ENCODE peak calls at places on chromosomes 1 and 21, in five cellular contexts. C, W, N, G and O are unnamed samples.

GRCh38 chr1:171794085-171794484 is 12.6 kb downstream of the METTL13 start:
- DNase-seq in N (no peak), C (no peak), W (no peak), G (no peak), O (peak; percentile 29)

GRCh38 chr1:30362603-30362990 is 360.8 kb downstream of the MATN1 start:
- DNase-seq in G (no peak), W (no peak), C (no peak), N (no peak), O (no peak)

GRCh38 chr1:43912607-43913006 is 21.0 kb upstream of the ARTN start:
- DNase-seq in W (no peak), N (no peak), G (no peak), C (no peak), O (peak; percentile 37)

GRCh38 chr1:104765115-104765514 is 1015.4 kb downstream of the AMY1C start:
- DNase-seq in C (no peak), W (no peak), G (no peak), N (no peak), O (no peak)

GRCh38 chr1:235974616-235975015 is 90.3 kb downstream of the NID1 start:
- DNase-seq in W (no peak), N (no peak), G (no peak), C (no peak), O (no peak)

GRCh38 chr21:46158666-46159300 is 3.4 kb upstream of the FTCD start:
- DNase-seq in N (no peak), W (no peak), G (peak; percentile 23), C (no peak), O (no peak)

GRCh38 chr1:40781614-40781971 is 2.0 kb upstream of the KCNQ4 start:
- DNase-seq in N (no peak), W (no peak), C (no peak), G (no peak), O (no peak)

GRCh38 chr1:173866462-173866861 is 1.3 kb downstream of the GAS5 start:
- DNase-seq in G (no peak), N (no peak), C (no peak), W (no peak), O (no peak)

GRCh38 chr1:220313576-220313975 is 41.3 kb upstream of the RAB3GAP2 start:
- DNase-seq in W (no peak), N (no peak), C (no peak), G (no peak), O (no peak)

GRCh38 chr21:21019681-21020080 is 21.5 kb downstream of the NCAM2 start:
- DNase-seq in W (no peak), N (no peak), G (no peak), C (no peak), O (peak; percentile 44)

GRCh38 chr1:110617589-110617988 is 11.4 kb upstream of the KCNA2 start:
- DNase-seq in G (no peak), W (no peak), N (no peak), C (no peak), O (no peak)

GRCh38 chr1:176416777-176417176 is 46.2 kb upstream of the PAPPA2 start:
- DNase-seq in W (no peak), C (peak; percentile 9), G (no peak), N (no peak), O (no peak)

GRCh38 chr1:6646499-6647148 is 22.0 kb downstream of the THAP3 start:
- DNase-seq in N (no peak), C (no peak), G (no peak), W (no peak), O (peak; percentile 70)

GRCh38 chr1:55443175-55443933 is 228.2 kb upstream of the USP24 start:
- DNase-seq in N (no peak), C (no peak), G (peak; percentile 77), W (no peak), O (no peak)

GRCh38 chr1:227197064-227197463 is 121.2 kb downstream of the CDC42BPA start:
- DNase-seq in N (no peak), G (no peak), C (no peak), W (no peak), O (no peak)

GRCh38 chr21:42555756-42556438 is 42.2 kb downstream of the SLC37A1 start:
- DNase-seq in N (no peak), G (peak; percentile 40), C (no peak), W (no peak), O (no peak)

GRCh38 chr1:99645199-99645598 is 714 bp upstream of the PALMD start:
- DNase-seq in C (no peak), N (no peak), W (no peak), G (no peak), O (no peak)

GRCh38 chr1:212955098-212955497 is 4.8 kb downstream of the VASH2 start:
- DNase-seq in G (no peak), N (no peak), W (no peak), C (no peak), O (no peak)
- H3K27ac ChIP-seq in G (no peak overlapping the region), N (no peak overlapping the region), W (no peak overlapping the region), C (no peak overlapping the region), O (no peak overlapping the region)

DNA sequence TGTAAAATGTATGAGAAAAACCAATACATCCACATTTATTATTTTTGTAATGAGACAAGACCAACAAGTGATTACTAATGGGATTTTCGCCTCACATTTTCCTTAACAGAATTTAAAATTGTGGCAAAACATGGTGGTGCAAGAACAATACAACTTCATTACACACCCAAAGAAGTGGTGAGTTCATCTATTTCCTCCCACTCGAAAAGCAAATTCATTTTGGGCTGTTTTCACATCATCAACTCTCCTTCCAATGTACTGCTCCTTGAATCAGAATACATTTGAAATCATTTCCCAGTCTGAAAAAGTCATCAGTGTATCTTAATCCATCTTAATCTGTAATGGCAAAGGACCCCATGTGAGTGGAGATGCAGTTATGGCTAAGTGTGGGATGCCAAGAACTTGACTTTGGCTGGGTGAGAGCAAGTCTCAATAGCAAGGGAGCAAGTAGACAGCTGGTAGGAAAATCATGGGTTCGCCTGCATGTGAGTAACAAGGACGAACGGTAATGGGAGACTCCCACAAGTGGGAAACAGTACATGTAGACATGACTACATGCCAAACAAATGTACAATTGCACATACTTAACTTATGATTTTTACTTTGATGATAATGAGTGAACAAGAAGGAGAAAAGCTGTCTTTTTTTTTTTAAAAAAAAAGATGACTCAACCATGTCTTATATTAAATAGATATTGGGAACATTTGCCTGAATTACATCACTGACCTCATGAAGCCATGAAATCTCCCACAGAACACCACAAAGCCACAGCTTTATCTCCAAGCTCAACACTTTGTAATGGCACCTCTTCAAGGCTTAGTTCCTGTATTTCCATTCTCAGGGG is 46.0 kb downstream of the RUNX1 start:
- DNase-seq in N (no peak), G (no peak), C (no peak), W (no peak), O (no peak)
- H3K27ac ChIP-seq in N (no peak overlapping the region), G (no peak overlapping the region), C (no peak overlapping the region), W (no peak overlapping the region), O (no peak overlapping the region)

DNA sequence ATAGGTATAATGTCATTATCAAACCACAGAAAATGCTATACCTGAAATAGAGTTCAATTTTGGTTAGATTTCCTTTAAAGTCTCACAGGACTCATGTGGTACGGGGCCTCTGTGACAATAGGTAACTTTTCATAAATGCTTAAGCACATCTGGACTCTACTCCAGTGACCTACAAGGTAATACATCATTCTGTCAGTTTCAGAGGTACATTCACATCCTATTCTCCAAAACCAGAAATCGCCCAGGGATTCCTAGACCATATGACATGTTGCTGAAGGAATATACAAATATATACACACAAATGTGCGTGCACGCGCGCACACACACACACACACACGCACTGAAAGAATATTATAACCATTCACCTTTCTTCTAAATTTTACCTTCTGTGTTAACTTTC is 311.8 kb downstream of the SMYD3 start:
- DNase-seq in W (no peak), C (no peak), N (no peak), G (no peak), O (no peak)
- H3K27ac ChIP-seq in W (no peak overlapping the region), C (no peak overlapping the region), N (no peak overlapping the region), G (no peak overlapping the region), O (no peak overlapping the region)

DNA sequence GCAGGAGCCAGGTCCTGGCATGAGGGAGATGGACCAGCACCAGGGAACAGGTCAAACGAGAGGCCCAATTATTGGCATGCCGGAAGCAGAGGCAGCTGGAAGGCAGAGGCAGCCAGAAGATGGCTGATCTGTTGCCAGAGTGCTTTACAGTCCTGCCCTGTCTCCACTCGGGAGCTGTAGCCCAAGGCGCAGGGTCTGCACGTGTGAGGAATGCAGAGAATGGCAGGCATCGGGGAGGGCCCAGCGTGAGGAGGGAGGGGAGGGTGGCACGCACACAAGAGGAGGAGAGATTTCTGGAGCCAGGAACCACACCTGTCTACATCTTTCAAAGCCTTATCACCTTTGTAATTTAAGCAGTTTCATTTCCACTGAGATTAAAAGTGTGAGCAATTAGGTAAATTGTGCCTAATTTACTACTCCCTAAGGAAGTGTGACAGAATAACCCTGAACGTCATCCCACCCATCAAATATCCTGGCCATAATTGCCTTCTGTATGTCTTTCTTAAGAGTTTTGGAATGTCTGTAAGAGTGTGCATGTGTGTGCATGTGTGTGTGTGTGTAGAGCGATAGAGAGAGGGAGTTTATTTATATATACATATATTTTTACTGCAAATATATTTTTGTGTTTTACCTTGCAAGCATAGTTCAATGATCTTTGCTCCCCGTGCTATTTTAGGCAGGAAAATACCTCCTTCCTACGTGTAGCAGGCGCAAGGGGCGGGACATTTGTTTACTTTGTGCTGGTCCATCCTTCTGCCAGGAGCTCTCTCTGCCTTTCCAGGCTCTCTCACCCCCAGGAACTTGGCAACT is 125.5 kb upstream of the SERBP1 start:
- DNase-seq in N (no peak), G (no peak), C (no peak), W (no peak), O (no peak)
- H3K27ac ChIP-seq in N (no peak overlapping the region), G (no peak overlapping the region), C (no peak overlapping the region), W (no peak overlapping the region), O (no peak overlapping the region)

GRCh38 chr1:2867861-2868260 is 66.4 kb upstream of the TTC34 start:
- DNase-seq in W (no peak), G (no peak), N (no peak), C (peak; percentile 53), O (no peak)
- H3K27ac ChIP-seq in W (no peak overlapping the region), G (no peak overlapping the region), N (no peak overlapping the region), C (no peak overlapping the region), O (no peak overlapping the region)

GRCh38 chr1:180043785-180044184 is 89.2 kb downstream of the CEP350 start:
- DNase-seq in G (no peak), N (no peak), W (no peak), C (no peak), O (no peak)

GRCh38 chr1:180041587-180041986 is 87.0 kb downstream of the CEP350 start:
- DNase-seq in W (no peak), C (no peak), N (no peak), G (no peak), O (no peak)

GRCh38 chr1:180042994-180043622 is 88.5 kb downstream of the CEP350 start:
- DNase-seq in G (no peak), N (no peak), W (no peak), C (no peak), O (peak; percentile 58)

DNA sequence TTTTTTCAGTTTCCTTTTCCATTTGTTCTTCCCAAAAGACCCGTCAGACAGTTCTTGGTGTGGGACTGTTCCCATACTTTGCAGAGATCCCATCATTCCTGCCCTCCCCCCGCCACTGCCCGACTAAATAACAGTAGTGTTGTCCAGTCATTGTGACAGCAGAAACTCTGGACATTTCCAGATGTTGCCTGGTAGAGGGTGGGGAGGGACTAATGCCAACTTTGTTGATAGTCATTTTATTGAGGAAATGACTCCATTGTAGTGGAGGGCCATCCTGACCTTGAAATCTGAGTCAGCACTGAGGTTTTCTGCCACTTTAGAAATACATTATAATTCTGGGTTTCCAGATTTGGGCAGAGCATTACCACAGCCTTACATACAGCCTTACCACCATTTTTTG is 85.4 kb downstream of the CEP350 start:
- DNase-seq in N (no peak), W (peak; percentile 22), G (no peak), C (no peak), O (peak; percentile 46)
- H3K27ac ChIP-seq in N (no peak overlapping the region), W (no peak overlapping the region), G (no peak overlapping the region), C (no peak overlapping the region), O (no peak overlapping the region)

GRCh38 chr1:161973924-161974845 is 49.5 kb downstream of the OLFML2B start:
- DNase-seq in N (no peak), G (no peak), W (no peak), C (no peak), O (no peak)
- H3K27ac ChIP-seq in N (no peak overlapping the region), G (no peak overlapping the region), W (no peak overlapping the region), C (no peak overlapping the region), O (no peak overlapping the region)